ENCODE peak calls at places on chromosomes 3 and 15, in five cellular contexts. M is CD8-positive, alpha-beta memory T cell; T is substantia nigra; N is activated naive CD8-positive, alpha-beta T cell treated with anti-CD3 and anti-CD28 coated beads, Interleukin-2, amount 50 U/mL, for 24 hours; R is AG08395. Q is an unnamed sample.

GRCh38 chr3:38564631-38565338 is 68.6 kb downstream of the EXOG start:
- DNase-seq in M (peak; percentile 29), T (no peak), R (no peak), N (no peak), Q (no peak)

GRCh38 chr3:140273542-140274195 is 338.7 kb downstream of the CLSTN2 start:
- DNase-seq in T (no peak), M (no peak), R (no peak), N (no peak), Q (no peak)

GRCh38 chr3:42961633-42962032 is 17.5 kb upstream of the GASK1A start:
- DNase-seq in M (no peak), T (no peak), N (peak; percentile 20), R (peak; percentile 72), Q (no peak)

GRCh38 chr3:65398953-65399352 is 639.8 kb downstream of the MAGI1 start:
- DNase-seq in R (no peak), N (no peak), M (no peak), T (no peak), Q (no peak)

GRCh38 chr3:194064380-194065118 is 71.4 kb upstream of the HES1 start:
- DNase-seq in N (no peak), R (no peak), T (no peak), M (no peak), Q (no peak)

GRCh38 chr3:189309400-189309975 is 137.7 kb downstream of the TPRG1 start:
- DNase-seq in T (no peak), R (no peak), N (no peak), M (no peak), Q (no peak)

GRCh38 chr15:81155375-81156218 is 21.5 kb downstream of the CFAP161 start:
- DNase-seq in T (no peak), M (no peak), N (no peak), R (peak; percentile 68), Q (no peak)

GRCh38 chr15:70375006-70375409 is 277.3 kb upstream of the TLE3 start:
- DNase-seq in T (no peak), N (no peak), M (no peak), R (peak; percentile 33), Q (no peak)

GRCh38 chr3:140023616-140024530 is 88.9 kb downstream of the CLSTN2 start:
- DNase-seq in N (no peak), M (no peak), T (no peak), R (no peak), Q (no peak)

GRCh38 chr3:57105585-57105984 is 45.1 kb downstream of the SPATA12 start:
- DNase-seq in R (no peak), T (no peak), M (no peak), N (no peak), Q (no peak)

GRCh38 chr3:115146032-115146417 is 1.1 kb downstream of the ZBTB20 start:
- DNase-seq in N (peak; percentile 27), R (peak; percentile 58), M (peak; percentile 68), T (peak; percentile 14), Q (peak; percentile 36)

GRCh38 chr3:195705081-195705991 is 15.4 kb upstream of the MUC20 start:
- DNase-seq in T (no peak), M (peak; percentile 36), N (no peak), R (no peak), Q (no peak)

GRCh38 chr3:122307288-122307687 is 17.8 kb upstream of the CSTA start:
- DNase-seq in M (no peak), T (no peak), R (no peak), N (no peak), Q (no peak)

Q was measured in BJ.